ENCODE peak calls at places on chromosomes 11 and 22, in eight cellular contexts. I is transverse colon, T is kidney, O is H1, H is colonic mucosa, W is vagina, R is thyroid gland, S is T-helper 17 cell. N is an unnamed sample.

GRCh38 chr11:62923634-62924411 is 2.7 kb upstream of the CHRM1 start:
- DNase-seq in I (no peak), T (peak; percentile 71), O (no peak), H (no peak), W (no peak), R (peak; percentile 39), S (no peak), N (peak; percentile 46)

GRCh38 chr22:36443198-36443770 is 38.2 kb downstream of the TXN2 start:
- DNase-seq in I (no peak), T (no peak), O (no peak), H (no peak), W (no peak), R (no peak), S (no peak), N (no peak)

GRCh38 chr22:29938285-29938693 is 55.3 kb downstream of the MTMR3 start:
- DNase-seq in I (no peak), T (no peak), O (no peak), H (no peak), W (no peak), R (no peak), S (no peak), N (no peak)

GRCh38 chr11:11025087-11025486 is 167.2 kb upstream of the ZBED5 start:
- DNase-seq in I (no peak), T (no peak), O (no peak), H (no peak), W (no peak), R (no peak), S (no peak), N (no peak)

GRCh38 chr11:115963170-115963569 is 459.0 kb upstream of the CADM1 start:
- DNase-seq in I (no peak), T (no peak), O (no peak), H (no peak), W (no peak), R (no peak), S (no peak), N (no peak)

GRCh38 chr11:36365937-36366336 is 69.8 kb downstream of the PRR5L start:
- DNase-seq in I (no peak), T (no peak), O (no peak), H (no peak), W (no peak), R (no peak), S (no peak), N (no peak)

GRCh38 chr22:39917776-39918493 is 17.1 kb downstream of the GRAP2 start:
- DNase-seq in I (no peak), T (no peak), O (no peak), H (no peak), W (no peak), R (peak; percentile 25), S (no peak), N (peak; percentile 11)

GRCh38 chr11:65743928-65744698 is 23.5 kb upstream of the RNASEH2C start:
- DNase-seq in I (peak; percentile 62), T (no peak), O (peak; percentile 50), H (peak; percentile 68), W (no peak), R (no peak), S (no peak), N (no peak)

GRCh38 chr11:127531167-127531566 is 530.6 kb upstream of the KIRREL3 start:
- DNase-seq in I (no peak), T (no peak), O (no peak), H (no peak), W (no peak), R (no peak), S (no peak), N (no peak)

GRCh38 chr22:38205261-38206128 is 3.7 kb downstream of the MAFF start:
- DNase-seq in I (peak; percentile 66), T (peak; percentile 90), O (no peak), H (peak; percentile 58), W (no peak), R (peak; percentile 56), S (no peak), N (no peak)

GRCh38 chr22:23257889-23258825 is 77.8 kb downstream of the BCR start:
- DNase-seq in I (no peak), T (no peak), O (no peak), H (no peak), W (no peak), R (no peak), S (no peak), N (no peak)

GRCh38 chr22:17366830-17367229 is 2.4 kb upstream of the CECR2 start:
- DNase-seq in I (peak; percentile 17), T (no peak), O (no peak), H (peak; percentile 31), W (no peak), R (no peak), S (no peak), N (peak; percentile 37)

GRCh38 chr11:116138280-116138679 is 634.1 kb upstream of the CADM1 start:
- DNase-seq in I (no peak), T (no peak), O (no peak), H (peak; percentile 11), W (no peak), R (no peak), S (no peak), N (no peak)

GRCh38 chr11:11931461-11932055 is 76.9 kb downstream of the DKK3 start:
- DNase-seq in I (no peak), T (no peak), O (no peak), H (no peak), W (no peak), R (no peak), S (no peak), N (peak; percentile 33)

DNA sequence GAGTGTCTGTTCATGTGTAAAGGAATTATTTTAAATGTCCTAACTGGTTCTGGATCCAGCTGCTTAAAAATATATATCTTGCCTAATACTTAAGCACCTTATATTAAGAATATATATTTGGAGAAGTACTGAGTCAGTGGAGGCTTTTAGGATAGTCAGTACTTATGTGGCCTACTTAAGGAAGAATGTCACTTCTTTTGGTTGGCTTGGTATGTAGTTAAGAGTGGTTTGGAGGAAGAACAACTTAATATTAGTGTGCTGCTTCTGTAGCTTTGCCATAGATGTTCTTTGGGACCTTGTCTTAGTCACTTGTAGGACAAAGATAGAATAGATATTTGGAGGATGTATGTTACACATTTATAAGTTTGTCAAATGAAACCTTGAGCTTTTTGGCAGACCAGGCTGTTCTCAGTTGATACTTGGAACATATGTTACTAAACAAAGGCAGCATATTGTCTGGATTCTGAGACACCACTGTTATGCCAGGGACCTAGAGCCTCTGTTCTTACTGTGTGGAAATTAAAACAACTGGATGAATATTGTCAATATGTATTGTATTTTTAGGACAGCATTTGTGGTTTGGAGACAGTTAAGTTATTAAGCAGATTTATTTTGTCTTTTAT is 4.9 kb downstream of the HIPK3 start:
- DNase-seq in I (no peak), T (no peak), O (no peak), H (no peak), W (no peak), R (no peak), S (no peak), N (no peak)
- H3K9me3 ChIP-seq in I (no peaks in the 10 kb centered on the region), T (no peaks in the 10 kb centered on the region), O (no peaks in the 10 kb centered on the region), H (no peaks in the 10 kb centered on the region), W (no peaks in the 10 kb centered on the region), R (no peaks in the 10 kb centered on the region), S (no peaks in the 10 kb centered on the region), N (no peaks in the 10 kb centered on the region)

GRCh38 chr11:2647953-2648352 is 51.8 kb downstream of the KCNQ1OT1 start:
- DNase-seq in I (no peak), T (no peak), O (no peak), H (no peak), W (no peak), R (no peak), S (no peak), N (no peak)

GRCh38 chr11:2645779-2646118 is 54.0 kb downstream of the KCNQ1OT1 start:
- DNase-seq in I (no peak), T (no peak), O (no peak), H (no peak), W (no peak), R (no peak), S (no peak), N (no peak)

GRCh38 chr11:2641623-2642022 is 58.2 kb downstream of the KCNQ1OT1 start:
- DNase-seq in I (no peak), T (no peak), O (no peak), H (no peak), W (no peak), R (no peak), S (no peak), N (no peak)

GRCh38 chr11:2644844-2645778 is 54.7 kb downstream of the KCNQ1OT1 start:
- DNase-seq in I (no peak), T (no peak), O (no peak), H (no peak), W (no peak), R (no peak), S (no peak), N (no peak)

DNA sequence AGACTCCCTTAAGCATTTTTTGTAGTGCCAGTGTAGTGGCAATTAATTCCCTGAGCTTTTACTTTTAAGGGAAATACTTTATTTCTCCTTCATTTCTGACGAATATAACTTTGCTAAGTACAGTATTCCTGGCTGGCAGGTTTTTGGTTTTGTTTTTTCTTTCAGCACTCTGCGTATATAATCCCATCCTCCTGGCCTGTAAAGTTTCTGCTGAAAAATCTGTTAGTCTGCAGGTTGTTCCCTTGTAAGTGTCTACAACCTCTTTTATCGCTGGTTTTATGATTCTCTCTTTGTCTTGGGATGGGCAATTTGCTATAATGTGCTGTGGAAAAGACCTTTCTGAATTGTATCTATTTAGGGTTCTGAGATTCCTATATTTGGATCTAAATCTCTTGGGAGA is 56.0 kb downstream of the KCNQ1OT1 start:
- DNase-seq in I (no peak), T (no peak), O (no peak), H (no peak), W (no peak), R (no peak), S (no peak), N (no peak)
- H3K9me3 ChIP-seq in I (peaks cover 70% of the 10 kb centered on the region), T (peaks cover 84% of the 10 kb centered on the region), O (peaks cover 75% of the 10 kb centered on the region), H (no peaks in the 10 kb centered on the region), W (peaks cover 38% of the 10 kb centered on the region), R (no peaks in the 10 kb centered on the region), S (peaks cover 13% of the 10 kb centered on the region), N (no peaks in the 10 kb centered on the region)

GRCh38 chr22:47386812-47387510 is 624.5 kb downstream of the TBC1D22A start:
- DNase-seq in I (no peak), T (peak; percentile 29), O (no peak), H (no peak), W (no peak), R (no peak), S (no peak), N (no peak)
- H3K9me3 ChIP-seq in I (no peaks in the 10 kb centered on the region), T (no peaks in the 10 kb centered on the region), O (peaks cover 77% of the 10 kb centered on the region), H (no peaks in the 10 kb centered on the region), W (no peaks in the 10 kb centered on the region), R (no peaks in the 10 kb centered on the region), S (no peaks in the 10 kb centered on the region), N (no peaks in the 10 kb centered on the region)

GRCh38 chr22:27397948-27398330 is 403.6 kb downstream of the MN1 start:
- DNase-seq in I (peak; percentile 26), T (peak; percentile 88), O (no peak), H (peak; percentile 29), W (no peak), R (peak; percentile 11), S (no peak), N (no peak)

GRCh38 chr22:27397036-27397947 is 404.3 kb downstream of the MN1 start:
- DNase-seq in I (no peak), T (no peak), O (no peak), H (no peak), W (no peak), R (no peak), S (no peak), N (no peak)

GRCh38 chr22:27400811-27401210 is 400.7 kb downstream of the MN1 start:
- DNase-seq in I (no peak), T (no peak), O (no peak), H (no peak), W (no peak), R (no peak), S (no peak), N (no peak)

GRCh38 chr22:27401321-27401720 is 400.2 kb downstream of the MN1 start:
- DNase-seq in I (no peak), T (no peak), O (no peak), H (no peak), W (no peak), R (no peak), S (no peak), N (no peak)

GRCh38 chr22:27399161-27399560 is 402.4 kb downstream of the MN1 start:
- DNase-seq in I (no peak), T (no peak), O (no peak), H (no peak), W (no peak), R (no peak), S (no peak), N (no peak)
- H3K9me3 ChIP-seq in I (no peaks in the 10 kb centered on the region), T (no peaks in the 10 kb centered on the region), O (no peaks in the 10 kb centered on the region), H (no peaks in the 10 kb centered on the region), W (no peaks in the 10 kb centered on the region), R (no peaks in the 10 kb centered on the region), S (no peaks in the 10 kb centered on the region), N (no peaks in the 10 kb centered on the region)